ENCODE peak calls at places on chromosomes 1 and 21, in nine cellular contexts. T is AG04449; W is esophagus squamous epithelium; H is upper lobe of right lung; X is coronary artery; L is endodermal cell; O is heart left ventricle; N is brain microvascular endothelial cell; B is CD8-positive, alpha-beta T cell. U is an unnamed sample.
A peak's percentile ranks its signal among the peaks of the same experiment; 100 is the strongest.

GRCh38 chr1:42932442-42932941 is 26.2 kb downstream of the SLC2A1 start:
- DNase-seq in T (no peak), W (no peak), H (peak; percentile 47), X (no peak), L (peak; percentile 51), O (no peak), N (no peak), B (no peak), U (no peak)

GRCh38 chr1:242132446-242132845 is 133.5 kb upstream of the MAP1LC3C start:
- DNase-seq in T (no peak), W (no peak), H (no peak), X (no peak), L (no peak), O (no peak), N (no peak), B (no peak), U (no peak)

GRCh38 chr1:151210830-151211229 is 12.5 kb downstream of the PIP5K1A start:
- DNase-seq in T (no peak), W (no peak), H (no peak), X (no peak), L (no peak), O (no peak), N (no peak), B (no peak), U (no peak)

GRCh38 chr1:91165033-91165654 is 143.3 kb upstream of the ZNF644 start:
- DNase-seq in T (no peak), W (no peak), H (peak; percentile 90), X (no peak), L (peak; percentile 98), O (peak; percentile 80), N (peak; percentile 63), B (peak; percentile 73), U (peak; percentile 73)

GRCh38 chr1:236966636-236967035 is 37.6 kb downstream of the MT1HL1 start:
- DNase-seq in T (no peak), W (no peak), H (no peak), X (no peak), L (no peak), O (no peak), N (no peak), B (no peak), U (no peak)

GRCh38 chr1:31661856-31662255 is 17.2 kb upstream of the PEF1 start:
- DNase-seq in T (no peak), W (no peak), H (no peak), X (no peak), L (no peak), O (no peak), N (no peak), B (no peak), U (no peak)

GRCh38 chr1:167695150-167695549 is 26.6 kb upstream of the MPZL1 start:
- DNase-seq in T (no peak), W (no peak), H (no peak), X (no peak), L (no peak), O (no peak), N (no peak), B (no peak), U (no peak)

GRCh38 chr1:9996624-9997582 is at the start of gene RBP7:
- DNase-seq in T (no peak), W (no peak), H (peak; percentile 76), X (no peak), L (peak; percentile 84), O (peak; percentile 73), N (no peak), B (peak; percentile 10), U (peak; percentile 18)

GRCh38 chr1:20185834-20186782 is at the start of the genes PLA2G2C and UBXN10:
- DNase-seq in T (no peak), W (no peak), H (peak; percentile 82), X (no peak), L (peak; percentile 89), O (peak; percentile 84), N (no peak), B (peak; percentile 33), U (peak; percentile 53)

GRCh38 chr1:26581287-26581651 is 51.7 kb downstream of the RPS6KA1 start:
- DNase-seq in T (no peak), W (no peak), H (no peak), X (no peak), L (no peak), O (no peak), N (no peak), B (no peak), U (no peak)

GRCh38 chr1:180948357-180948756 is 35.7 kb downstream of the KIAA1614 start:
- DNase-seq in T (no peak), W (no peak), H (no peak), X (no peak), L (no peak), O (no peak), N (no peak), B (no peak), U (no peak)

DNA sequence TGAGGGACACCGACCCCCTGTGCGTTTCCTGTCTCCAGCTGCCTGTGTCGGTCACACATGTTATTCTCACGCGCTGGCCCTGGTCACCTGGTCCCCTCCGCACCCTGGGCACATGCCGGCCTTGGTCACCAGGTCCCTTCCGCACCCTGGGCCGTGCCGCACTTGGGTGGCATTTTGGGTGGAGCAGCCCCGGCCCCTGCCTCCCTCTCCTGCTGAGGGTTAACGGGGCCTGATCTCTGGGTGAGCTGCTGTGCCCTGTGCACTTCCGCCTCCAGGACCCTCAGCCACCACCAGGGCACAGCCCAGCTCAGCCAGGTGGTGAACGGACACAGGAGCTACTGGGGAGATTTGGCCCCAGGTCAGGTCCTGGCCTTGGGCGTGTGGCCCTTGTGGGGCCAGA is 26.6 kb downstream of the RRP1 start:
- DNase-seq in T (no peak), W (no peak), H (no peak), X (no peak), L (no peak), O (peak; percentile 56), N (no peak), B (no peak), U (no peak)
- TF ChIP-seq CTCF in T (no peak), W (no peak), H (no peak), X (no peak), L (no peak), O (no peak), N (no peak), B (no peak), U (no peak)

DNA sequence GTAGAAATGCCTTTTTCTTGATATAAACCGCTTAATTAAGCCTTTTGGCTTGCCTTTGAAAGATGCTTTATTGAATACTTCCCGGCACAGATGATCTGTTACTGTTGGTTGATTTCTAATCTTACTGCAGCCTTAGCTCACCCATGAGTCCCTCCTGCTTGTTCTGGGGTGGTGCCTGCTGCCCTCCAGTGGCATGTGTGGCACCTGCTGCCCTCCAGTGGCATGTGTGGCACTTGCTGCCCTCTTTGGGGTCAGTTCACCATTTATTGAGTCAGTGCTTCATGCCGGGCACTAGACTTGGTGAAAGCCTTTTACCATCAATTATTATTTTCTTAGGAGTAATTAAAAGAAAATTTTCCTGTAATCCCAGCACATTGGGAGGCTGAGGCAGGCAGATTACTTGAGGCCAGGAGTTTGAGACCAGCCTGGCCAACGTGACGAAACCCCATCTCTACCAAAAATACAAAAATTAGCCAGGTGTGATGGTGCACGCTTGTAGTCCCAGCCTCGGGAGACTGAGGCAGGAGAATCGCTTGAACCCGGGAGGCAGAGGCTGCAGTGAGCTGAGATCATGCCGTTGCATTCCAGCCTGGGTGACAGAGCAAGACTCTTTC is 54.3 kb downstream of the ADARB1 start:
- DNase-seq in T (no peak), W (no peak), H (peak; percentile 88), X (peak; percentile 88), L (peak; percentile 87), O (peak; percentile 88), N (peak; percentile 66), B (peak; percentile 77), U (peak; percentile 37)
- TF ChIP-seq CTCF in T (peak; percentile 96), W (peak; percentile 79), H (peak; percentile 86), X (peak; percentile 80), L (peak; percentile 93), O (peak; percentile 75), N (peak; percentile 92), B (peak; percentile 97), U (peak; percentile 74)

DNA sequence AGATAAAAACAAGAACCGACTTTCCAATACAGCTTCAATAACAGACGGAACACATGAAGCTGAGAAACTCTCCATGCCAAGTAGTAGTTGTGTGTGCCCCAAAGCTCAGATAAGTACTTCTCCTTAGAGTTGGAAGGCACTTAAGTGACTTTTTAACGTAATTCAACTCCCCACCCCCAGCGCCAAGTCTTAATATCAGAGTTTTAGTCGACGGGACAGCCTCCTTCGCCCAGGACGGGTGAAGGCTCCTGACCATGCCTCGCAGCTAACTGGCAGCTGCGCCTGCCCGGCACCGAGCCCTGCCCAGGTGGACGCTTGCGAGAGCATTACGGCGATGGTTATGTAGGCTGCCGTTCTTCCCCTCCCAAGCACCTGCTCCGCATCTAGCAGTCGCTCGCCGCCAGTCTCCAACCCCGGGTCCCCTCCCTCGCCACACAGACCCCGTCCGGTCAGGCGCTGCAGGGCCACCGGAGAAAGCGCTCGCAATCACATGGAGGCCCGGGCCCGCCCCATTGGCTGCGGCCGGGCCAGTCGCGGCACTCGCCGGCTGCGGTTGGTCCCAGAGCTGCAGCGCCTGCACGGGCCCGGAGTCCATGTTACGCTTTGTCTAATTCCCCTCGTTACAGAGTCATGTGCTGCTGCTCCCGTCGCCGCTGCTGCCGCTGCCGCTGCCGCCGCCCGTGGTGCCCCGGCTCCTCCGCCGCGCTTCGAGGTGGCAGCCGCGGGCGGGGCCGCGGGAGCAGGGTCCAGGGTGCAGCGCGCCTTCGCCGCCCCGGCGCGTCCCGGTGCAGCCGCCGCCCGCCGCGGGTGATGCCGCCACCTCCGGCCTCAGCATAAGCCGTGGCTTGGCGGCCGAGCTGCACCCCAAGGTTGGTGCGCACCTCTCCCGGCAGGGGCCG is at the start of gene LRRC8D:
- DNase-seq in T (no peak), W (peak; percentile 19), H (peak; percentile 94), X (peak; percentile 91), L (peak; percentile 96), O (peak; percentile 93), N (peak; percentile 71), B (peak; percentile 64), U (peak; percentile 79)
- TF ChIP-seq CTCF in T (no peak), W (no peak), H (no peak), X (no peak), L (no peak), O (no peak), N (no peak), B (no peak), U (no peak)

DNA sequence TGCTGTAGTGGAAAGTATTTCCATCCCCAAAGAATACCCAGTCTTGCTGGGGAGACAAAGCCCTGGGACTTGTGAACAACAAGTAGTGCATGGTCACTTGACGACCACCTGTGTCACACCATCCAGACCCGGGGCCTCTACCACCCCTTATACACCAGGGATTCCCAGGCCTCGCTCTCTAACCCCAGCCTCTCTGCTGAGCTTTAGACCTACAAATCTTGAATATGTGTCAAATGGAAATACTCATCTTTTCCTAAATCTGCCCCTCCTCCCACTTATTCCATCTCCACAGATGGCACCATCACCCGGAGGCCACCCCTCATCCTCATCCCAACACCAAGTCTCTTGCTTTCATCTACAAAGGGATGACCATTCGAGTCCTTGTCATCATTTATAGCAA is 875 bp upstream of the RNASEL start:
- DNase-seq in T (no peak), W (no peak), H (no peak), X (peak; percentile 41), L (no peak), O (no peak), N (no peak), B (no peak), U (no peak)
- TF ChIP-seq CTCF in T (no peak), W (no peak), H (no peak), X (no peak), L (no peak), O (no peak), N (no peak), B (no peak), U (no peak)

U was measured in progenitor cell of endocrine pancreas.